ENCODE peak calls at places on chromosome 6, in five cellular contexts. V, K, I, Z and C are unnamed samples.

GRCh38 chr6:47303383-47303782 is 6.3 kb downstream of the TNFRSF21 start:
- DNase-seq in V (no peak), K (no peak), I (no peak), Z (no peak), C (no peak)

GRCh38 chr6:157990321-157991066 is 8.8 kb downstream of the SYNJ2 start:
- DNase-seq in V (no peak), K (no peak), I (no peak), Z (peak), C (no peak)

GRCh38 chr6:44416103-44416502 is 28.6 kb downstream of the CDC5L start:
- DNase-seq in V (peak), K (no peak), I (peak), Z (no peak), C (no peak)

GRCh38 chr6:42935322-42935721 is 6.0 kb downstream of the CNPY3 start:
- DNase-seq in V (no peak), K (no peak), I (no peak), Z (no peak), C (no peak)

GRCh38 chr6:142155895-142156757 is 9.1 kb downstream of the VTA1 start:
- DNase-seq in V (peak), K (no peak), I (no peak), Z (no peak), C (no peak)

GRCh38 chr6:161104966-161105365 is 113.4 kb downstream of the MAP3K4 start:
- DNase-seq in V (no peak), K (no peak), I (no peak), Z (no peak), C (no peak)

GRCh38 chr6:161272600-161273355 is 1.1 kb downstream of the AGPAT4 start:
- DNase-seq in V (no peak), K (no peak), I (peak), Z (peak), C (no peak)

GRCh38 chr6:109892451-109893435 is 85.4 kb upstream of the GPR6 start:
- DNase-seq in V (no peak), K (no peak), I (no peak), Z (no peak), C (no peak)

GRCh38 chr6:44117397-44118128 is 9.7 kb downstream of the MRPL14 start:
- DNase-seq in V (no peak), K (no peak), I (peak), Z (no peak), C (no peak)

GRCh38 chr6:169263836-169264608 is 10.4 kb upstream of the THBS2 start:
- DNase-seq in V (no peak), K (no peak), I (peak), Z (no peak), C (no peak)

GRCh38 chr6:41636803-41637178 is 1.5 kb upstream of the MDFI start:
- DNase-seq in V (no peak), K (no peak), I (no peak), Z (no peak), C (no peak)

GRCh38 chr6:37783025-37783825 is 36.3 kb upstream of the ZFAND3 start:
- DNase-seq in V (no peak), K (no peak), I (no peak), Z (peak), C (no peak)

GRCh38 chr6:107971181-107971580 is 13.2 kb upstream of the SEC63 start:
- DNase-seq in V (no peak), K (peak), I (no peak), Z (no peak), C (no peak)

GRCh38 chr6:157840776-157841175 is 17.7 kb downstream of the SNX9 start:
- DNase-seq in V (no peak), K (no peak), I (peak), Z (no peak), C (no peak)

GRCh38 chr6:3348821-3349220 is 90.1 kb downstream of the PSMG4 start:
- DNase-seq in V (no peak), K (no peak), I (no peak), Z (no peak), C (no peak)

GRCh38 chr6:17093692-17094091 is 8.2 kb upstream of the STMND1 start:
- DNase-seq in V (no peak), K (no peak), I (no peak), Z (peak), C (no peak)

GRCh38 chr6:16660157-16660497 is 101.1 kb downstream of the ATXN1 start:
- DNase-seq in V (no peak), K (no peak), I (no peak), Z (no peak), C (no peak)

GRCh38 chr6:133410628-133411027 is 169.5 kb downstream of the EYA4 start:
- DNase-seq in V (no peak), K (no peak), I (no peak), Z (no peak), C (no peak)

GRCh38 chr6:43181942-43182860 is at the start of gene CUL9:
- DNase-seq in V (peak), K (peak), I (peak), Z (peak), C (no peak)

GRCh38 chr6:54011277-54011648 is 100.0 kb upstream of the MLIP start:
- DNase-seq in V (no peak), K (no peak), I (no peak), Z (no peak), C (no peak)

GRCh38 chr6:18823782-18824386 is 436.7 kb downstream of the RNF144B start:
- DNase-seq in V (peak), K (no peak), I (peak), Z (peak), C (no peak)

GRCh38 chr6:49606696-49607390 is 29.8 kb downstream of the RHAG start:
- DNase-seq in V (peak), K (peak), I (peak), Z (peak), C (no peak)

GRCh38 chr6:110348956-110349565 is 9.1 kb downstream of the METTL24 start:
- DNase-seq in V (no peak), K (no peak), I (no peak), Z (no peak), C (no peak)

GRCh38 chr6:29478740-29479139 is 9.0 kb downstream of the MAS1L start:
- DNase-seq in V (no peak), K (no peak), I (no peak), Z (no peak), C (no peak)

GRCh38 chr6:91088515-91088914 is 501.6 kb upstream of the MAP3K7 start:
- DNase-seq in V (no peak), K (no peak), I (no peak), Z (no peak), C (no peak)

GRCh38 chr6:31158863-31159855 is 770 bp downstream of the TCF19 start:
- DNase-seq in V (peak), K (no peak), I (no peak), Z (peak), C (no peak)

GRCh38 chr6:51077967-51078518 is 259.4 kb downstream of the TFAP2B start:
- DNase-seq in V (no peak), K (no peak), I (no peak), Z (no peak), C (no peak)

GRCh38 chr6:37862415-37862814 is 42.9 kb downstream of the ZFAND3 start:
- DNase-seq in V (no peak), K (no peak), I (no peak), Z (no peak), C (no peak)

GRCh38 chr6:163417595-163417994 is 3.1 kb downstream of the QKI start:
- DNase-seq in V (no peak), K (no peak), I (no peak), Z (no peak), C (no peak)

GRCh38 chr6:149897015-149897697 is 757 bp downstream of the RAET1E start:
- DNase-seq in V (no peak), K (peak), I (peak), Z (no peak), C (peak)

GRCh38 chr6:85675030-85675819 is 32.5 kb upstream of the SYNCRIP start:
- DNase-seq in V (no peak), K (no peak), I (peak), Z (peak), C (no peak)